ENCODE peak calls at places on chromosomes 12 and 14, in ten cellular contexts. B, X, L, G, O, U, A, H, E and D are unnamed samples.
A peak's percentile ranks its signal among the peaks of the same experiment; 100 is the strongest.

GRCh38 chr12:19498099-19498498 is 58.8 kb downstream of the AEBP2 start:
- DNase-seq in L (no peak), H (no peak), U (no peak), B (no peak), G (no peak), A (no peak), X (no peak), O (no peak), E (no peak), D (no peak)

GRCh38 chr12:4300870-4301269 is 20.1 kb upstream of the TIGAR start:
- DNase-seq in X (no peak), A (no peak), O (no peak), H (no peak), L (no peak), B (no peak), G (no peak), U (no peak), E (no peak), D (no peak)

GRCh38 chr14:19878029-19878642 is 3.2 kb downstream of the OR4K2 start:
- DNase-seq in U (no peak), O (peak; percentile 4), G (no peak), B (no peak), X (no peak), L (no peak), E (no peak), A (no peak), H (no peak), D (no peak)

GRCh38 chr14:89061696-89062095 is 237.2 kb downstream of the TTC8 start:
- DNase-seq in E (no peak), X (no peak), L (no peak), O (no peak), A (no peak), H (no peak), B (no peak), U (no peak), G (no peak), D (no peak)

GRCh38 chr12:81627336-81628189 is 131.6 kb downstream of the PPFIA2 start:
- DNase-seq in X (no peak), L (peak; percentile 13), O (peak; percentile 52), H (no peak), G (peak; percentile 36), U (no peak), B (no peak), A (no peak), E (no peak), D (no peak)

GRCh38 chr14:30607156-30607780 is 14.9 kb upstream of the SCFD1 start:
- DNase-seq in B (no peak), L (no peak), U (no peak), H (no peak), A (no peak), O (no peak), E (no peak), X (no peak), G (peak; percentile 56), D (no peak)

GRCh38 chr12:129300011-129300410 is 446.7 kb downstream of the GLT1D1 start:
- DNase-seq in B (no peak), G (no peak), U (no peak), E (no peak), H (no peak), A (no peak), O (no peak), X (no peak), L (no peak), D (no peak)

GRCh38 chr12:107670999-107671643 is 14.5 kb upstream of the PWP1 start:
- DNase-seq in H (no peak), E (no peak), O (peak; percentile 19), G (peak; percentile 7), B (no peak), A (no peak), X (peak; percentile 32), U (no peak), L (no peak), D (no peak)

GRCh38 chr14:99265571-99265970 is 6.4 kb downstream of the BCL11B start:
- DNase-seq in G (no peak), L (no peak), A (no peak), B (no peak), H (no peak), E (no peak), U (no peak), O (no peak), X (no peak), D (no peak)

GRCh38 chr14:50530794-50531193 is 1.6 kb downstream of the MAP4K5 start:
- DNase-seq in A (no peak), L (no peak), U (no peak), O (no peak), X (no peak), E (no peak), B (no peak), G (no peak), H (no peak), D (no peak)

GRCh38 chr14:50533314-50533705 is 941 bp upstream of the MAP4K5 start:
- DNase-seq in A (no peak), U (no peak), L (no peak), X (no peak), B (no peak), E (no peak), G (no peak), O (no peak), H (no peak), D (no peak)

GRCh38 chr14:50530358-50530757 is 2.0 kb downstream of the MAP4K5 start:
- DNase-seq in E (no peak), O (no peak), H (no peak), B (no peak), X (no peak), G (peak; percentile 69), A (no peak), L (no peak), U (no peak), D (no peak)

GRCh38 chr14:50532502-50533313 is at the start of gene MAP4K5:
- DNase-seq in X (peak; percentile 95), O (peak; percentile 76), G (peak; percentile 89), A (peak; percentile 99), U (peak; percentile 91), E (peak; percentile 93), H (peak; percentile 87), B (peak; percentile 81), L (peak; percentile 79), D (peak; percentile 92)

GRCh38 chr14:50531595-50532501 is 521 bp downstream of the MAP4K5 start:
- DNase-seq in L (no peak), B (peak; percentile 15), H (peak; percentile 38), E (peak; percentile 62), O (no peak), A (peak; percentile 90), U (peak; percentile 50), G (peak; percentile 29), X (peak; percentile 65), D (peak; percentile 59)
- TF ChIP-seq POLR2A in L (no peak), B (no peak), H (no peak), E (no peak), O (no peak), A (no peak), U (no peak), G (no peak), X (no peak), D (no peak)

GRCh38 chr12:47041327-47041726 is 38.1 kb upstream of the PCED1B start:
- DNase-seq in B (no peak), X (no peak), O (no peak), A (no peak), G (no peak), E (no peak), U (peak; percentile 40), H (no peak), L (no peak), D (no peak)
- TF ChIP-seq POLR2A in B (no peak), X (no peak), O (no peak), A (no peak), G (no peak), E (no peak), U (no peak), H (no peak), L (no peak), D (no peak)

DNA sequence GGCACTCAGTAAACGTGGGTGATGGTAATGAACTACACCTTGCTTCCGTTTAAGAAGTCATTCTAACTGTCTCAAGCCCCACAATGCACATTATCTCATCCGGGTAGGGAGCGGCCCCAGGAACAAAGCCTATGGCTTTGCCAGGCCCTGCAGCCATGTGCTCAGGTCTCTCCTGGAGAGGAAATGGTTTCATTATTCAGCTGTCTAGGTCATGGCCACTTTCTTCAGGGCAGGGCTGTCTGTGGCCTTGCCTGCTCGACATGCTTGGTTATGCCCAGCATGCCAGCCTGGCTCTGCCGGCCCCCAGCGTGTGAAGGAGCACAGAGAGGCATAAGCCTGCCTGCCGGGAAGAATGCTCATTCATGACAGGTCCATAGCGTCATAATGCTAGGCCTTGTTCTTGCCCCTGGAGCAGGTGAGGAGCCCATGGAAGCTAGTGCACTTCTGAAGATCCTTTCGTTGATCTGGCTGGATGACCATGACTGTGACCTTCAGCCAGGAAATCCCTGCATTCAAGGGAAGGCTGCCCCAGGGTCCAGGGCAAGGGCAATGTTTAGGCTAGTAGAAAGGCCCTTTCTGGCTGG is 26.3 kb upstream of the FOS start:
- DNase-seq in A (peak; percentile 83), H (no peak), X (peak; percentile 28), U (no peak), O (no peak), E (no peak), L (no peak), B (no peak), G (no peak), D (no peak)
- TF ChIP-seq POLR2A in A (no peak), H (no peak), X (no peak), U (no peak), O (no peak), E (no peak), L (no peak), B (no peak), G (no peak), D (no peak)

GRCh38 chr12:121466800-121467637 is 67.1 kb downstream of the RNF34 start:
- DNase-seq in H (peak; percentile 80), B (peak; percentile 78), U (peak; percentile 94), X (peak; percentile 94), E (peak; percentile 86), G (peak; percentile 82), L (peak; percentile 83), O (peak; percentile 69), A (peak; percentile 97), D (peak; percentile 91)
- TF ChIP-seq POLR2A in H (no peak), B (peak; percentile 65), U (peak; percentile 46), X (peak; percentile 46), E (no peak), G (peak; percentile 65), L (peak; percentile 65), O (peak; percentile 51), A (no peak), D (no peak)